ENCODE peak calls at places on chromosomes 6 and 20, in four cellular contexts. T is ELR, A is kidney tubule cell, Y is PC-9. D is an unnamed sample.

GRCh38 chr20:14902432-14903089 is 565.1 kb upstream of the FLRT3 start:
- DNase-seq in A (no peak), Y (no peak), T (no peak), D (no peak)

GRCh38 chr20:24763386-24764026 is 185.6 kb upstream of the CST7 start:
- DNase-seq in T (no peak), Y (no peak), A (no peak), D (no peak)

GRCh38 chr6:128743974-128744765 is 138.8 kb upstream of the LAMA2 start:
- DNase-seq in A (no peak), Y (no peak), T (no peak), D (no peak)

GRCh38 chr20:34030453-34030852 is 36.7 kb downstream of the RALY start:
- DNase-seq in A (no peak), Y (no peak), T (no peak), D (no peak)

GRCh38 chr20:59181936-59182335 is 18.3 kb downstream of the ZNF831 start:
- DNase-seq in T (no peak), Y (no peak), A (no peak), D (no peak)

GRCh38 chr20:45948742-45949541 is 14.5 kb downstream of the PCIF1 start:
- DNase-seq in A (no peak), Y (no peak), T (no peak), D (no peak)

GRCh38 chr6:136011475-136011874 is 160.0 kb downstream of the PDE7B start:
- DNase-seq in T (peak), Y (no peak), A (no peak), D (no peak)

GRCh38 chr6:33694401-33694931 is 17.0 kb downstream of the UQCC2 start:
- DNase-seq in T (peak), Y (no peak), A (peak), D (peak)

GRCh38 chr20:2178328-2179232 is 77.0 kb downstream of the STK35 start:
- DNase-seq in A (no peak), Y (no peak), T (no peak), D (no peak)

GRCh38 chr6:142810952-142811514 is 133.9 kb downstream of the HIVEP2 start:
- DNase-seq in A (peak), Y (no peak), T (no peak), D (no peak)